ENCODE peak calls at places on chromosomes 16 and 17, in five cellular contexts. X is IMR-90, P is breast epithelium, S is OCI-LY7, V is adrenal gland. Z is an unnamed sample.

GRCh38 chr16:86961133-86961720 is 356.0 kb downstream of the C16orf95 start:
- DNase-seq in S (no peak), P (no peak), X (peak; percentile 72), V (no peak), Z (no peak)

GRCh38 chr17:77316191-77316641 is 175.4 kb downstream of the SEC14L1 start:
- DNase-seq in P (no peak), X (peak; percentile 77), V (peak; percentile 87), S (no peak), Z (peak; percentile 89)

GRCh38 chr17:78230996-78231931 is at the start of gene TMEM235:
- DNase-seq in P (no peak), X (no peak), V (no peak), S (no peak), Z (no peak)

GRCh38 chr17:15456972-15457722 is 10.3 kb downstream of the CDRT4 start:
- DNase-seq in S (no peak), V (no peak), P (peak; percentile 70), X (peak; percentile 84), Z (no peak)

GRCh38 chr16:64313726-64314125 is 808.1 kb downstream of the CDH11 start:
- DNase-seq in V (no peak), X (no peak), S (peak; percentile 82), P (no peak), Z (no peak)

GRCh38 chr17:75490953-75491649 is 24.2 kb downstream of the CASKIN2 start:
- DNase-seq in S (no peak), X (no peak), V (no peak), P (no peak), Z (no peak)

GRCh38 chr16:4180511-4180910 is 61.4 kb downstream of the SRL start:
- DNase-seq in S (no peak), X (no peak), V (no peak), P (no peak), Z (no peak)

GRCh38 chr17:45160505-45161287 is 979 bp upstream of the HEXIM2 start:
- DNase-seq in X (peak; percentile 61), P (peak; percentile 69), S (peak; percentile 76), V (peak; percentile 86), Z (no peak)

GRCh38 chr16:22859925-22860324 is 46.0 kb downstream of the HS3ST2 start:
- DNase-seq in X (no peak), P (no peak), S (no peak), V (no peak), Z (no peak)

GRCh38 chr16:57382535-57383275 is 10.4 kb downstream of the CX3CL1 start:
- DNase-seq in P (no peak), X (no peak), S (no peak), V (no peak), Z (no peak)

GRCh38 chr16:85524630-85525463 is 88.3 kb upstream of the GSE1 start:
- DNase-seq in V (peak; percentile 73), X (peak; percentile 49), S (peak; percentile 48), P (peak; percentile 70), Z (peak; percentile 51)

DNA sequence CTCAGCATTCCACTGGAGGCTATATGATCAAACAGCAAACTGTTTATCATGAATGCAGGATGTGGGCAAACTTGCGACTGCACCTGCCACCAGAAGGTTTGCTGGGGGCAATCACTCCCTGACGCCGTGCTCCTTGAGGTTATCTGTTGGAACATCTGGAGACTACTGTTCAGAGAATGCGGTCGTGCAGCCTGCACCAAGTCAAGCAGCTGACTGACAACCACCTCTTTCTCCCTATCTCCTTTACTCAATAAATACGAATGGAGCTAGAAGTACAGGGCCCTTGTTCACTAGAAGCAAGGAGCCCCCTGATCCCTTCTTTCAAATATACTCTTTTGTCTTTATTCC is 2101.2 kb downstream of the TP53TG3F start:
- DNase-seq in X (no peak), P (no peak), V (no peak), S (no peak), Z (no peak)
- H3K9me3 ChIP-seq in X (peaks cover 11% of the 10 kb centered on the region), P (no peaks in the 10 kb centered on the region), V (no peaks in the 10 kb centered on the region), S (no peaks in the 10 kb centered on the region), Z (no peaks in the 10 kb centered on the region)

GRCh38 chr17:59752446-59752845 is 45.0 kb downstream of the VMP1 start:
- DNase-seq in P (no peak), S (no peak), V (no peak), X (peak; percentile 56), Z (no peak)
- H3K9me3 ChIP-seq in P (no peaks in the 10 kb centered on the region), S (no peaks in the 10 kb centered on the region), V (no peaks in the 10 kb centered on the region), X (no peaks in the 10 kb centered on the region), Z (no peaks in the 10 kb centered on the region)

GRCh38 chr16:31888735-31889134 is 15.1 kb downstream of the ZNF267 start:
- DNase-seq in P (no peak), S (no peak), X (no peak), V (no peak), Z (no peak)
- H3K9me3 ChIP-seq in P (peaks cover 4% of the 10 kb centered on the region), S (peaks cover 63% of the 10 kb centered on the region), X (peaks cover 9% of the 10 kb centered on the region), V (no peaks in the 10 kb centered on the region), Z (no peaks in the 10 kb centered on the region)

GRCh38 chr16:35690413-35690812 is 2231.0 kb downstream of the TP53TG3F start:
- DNase-seq in P (no peak), X (no peak), V (no peak), S (no peak), Z (no peak)

GRCh38 chr16:35687781-35688180 is 2228.4 kb downstream of the TP53TG3F start:
- DNase-seq in X (no peak), S (no peak), P (no peak), V (no peak), Z (no peak)

GRCh38 chr16:35689764-35690163 is 2230.4 kb downstream of the TP53TG3F start:
- DNase-seq in X (no peak), S (no peak), V (no peak), P (no peak), Z (no peak)

GRCh38 chr16:35692824-35693223 is 2233.4 kb downstream of the TP53TG3F start:
- DNase-seq in X (no peak), S (no peak), P (no peak), V (no peak), Z (no peak)

DNA sequence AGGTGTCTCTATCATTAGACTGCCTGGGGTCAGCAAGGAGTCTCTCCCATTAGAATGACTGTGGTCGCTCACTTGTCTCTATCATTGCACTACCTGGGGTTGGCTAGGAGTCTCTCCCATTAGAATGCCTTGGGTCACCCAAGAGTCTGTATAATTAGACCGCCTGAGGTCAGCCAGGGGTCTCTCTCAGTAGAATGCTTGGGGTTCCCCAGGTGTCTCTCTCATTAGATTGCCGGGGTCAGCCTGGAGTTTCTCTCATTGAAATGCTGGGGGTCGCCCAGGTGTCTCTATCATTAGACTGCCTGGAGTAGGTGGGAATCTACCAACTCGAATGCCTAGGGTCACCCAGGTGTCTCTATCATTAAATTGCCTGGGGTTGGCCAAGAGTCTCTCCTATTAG is 2231.6 kb downstream of the TP53TG3F start:
- DNase-seq in P (no peak), X (no peak), V (no peak), S (no peak), Z (no peak)
- H3K9me3 ChIP-seq in P (peaks cover 96% of the 10 kb centered on the region), X (peaks cover 9% of the 10 kb centered on the region), V (no peaks in the 10 kb centered on the region), S (peaks cover 10% of the 10 kb centered on the region), Z (no peaks in the 10 kb centered on the region)

DNA sequence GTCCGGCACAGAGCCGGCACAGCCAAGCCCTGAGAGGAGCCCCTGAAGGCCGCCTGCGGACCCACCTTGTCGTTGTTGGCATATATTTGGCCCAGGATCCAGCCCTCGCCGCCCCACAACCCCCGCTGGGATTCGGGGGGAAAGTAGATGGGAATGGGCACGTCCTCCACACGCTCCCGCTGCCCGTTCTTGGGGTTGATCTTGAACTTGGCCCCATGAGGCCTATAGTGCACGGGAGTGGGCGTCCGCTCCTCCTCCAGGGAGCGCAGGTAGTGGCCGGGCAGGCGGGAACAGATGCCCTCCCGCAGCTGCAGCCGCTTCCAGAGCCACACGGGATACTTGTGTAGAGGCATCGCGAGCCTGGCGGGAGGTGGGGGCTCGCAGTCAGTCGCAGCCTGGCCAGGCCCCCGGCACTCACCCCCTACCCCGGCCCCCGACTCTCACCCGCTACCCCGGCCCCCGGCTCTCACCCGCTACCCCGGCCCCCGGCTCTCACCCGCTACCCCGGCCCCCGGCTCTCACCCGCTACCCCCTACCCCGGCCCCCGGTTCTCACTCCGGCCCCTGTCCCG is 387 bp downstream of the MRPL28 start:
- DNase-seq in S (no peak), V (no peak), P (no peak), X (no peak), Z (no peak)
- H3K9me3 ChIP-seq in S (no peaks in the 10 kb centered on the region), V (no peaks in the 10 kb centered on the region), P (no peaks in the 10 kb centered on the region), X (no peaks in the 10 kb centered on the region), Z (no peaks in the 10 kb centered on the region)

DNA sequence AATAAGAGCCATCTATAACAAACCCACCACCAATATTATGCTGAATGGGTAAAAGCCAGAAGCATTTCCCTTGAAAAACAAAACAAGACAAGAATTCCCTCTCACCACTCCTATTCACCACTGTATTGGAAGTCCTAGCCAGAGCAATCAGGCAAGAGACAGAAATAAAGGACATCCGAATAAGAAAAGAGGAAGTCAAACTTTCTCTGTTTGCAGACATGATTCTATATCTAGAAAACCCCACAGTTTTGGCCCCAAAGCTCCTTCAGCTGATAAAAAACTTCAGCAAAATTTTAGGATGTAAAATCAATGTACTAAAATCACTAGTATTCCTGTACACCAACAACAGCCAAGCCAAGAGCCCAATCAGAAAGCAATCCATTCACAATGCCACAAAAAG is 271.8 kb upstream of the AXIN2 start:
- DNase-seq in V (no peak), P (no peak), S (no peak), X (no peak), Z (no peak)
- H3K9me3 ChIP-seq in V (no peaks in the 10 kb centered on the region), P (peaks cover 23% of the 10 kb centered on the region), S (peaks cover 11% of the 10 kb centered on the region), X (peaks cover 2% of the 10 kb centered on the region), Z (peaks cover 8% of the 10 kb centered on the region)